ENCODE peak calls at places on chromosomes 5 and 9, in ten cellular contexts. Y is tibial nerve, I is left lung, D is breast epithelium, B is stomach, M is kidney epithelial cell, V is RWPE1, O is WERI-Rb-1, R is IMR-90, X is cardiac fibroblast. N is an unnamed sample.
A peak's percentile ranks its signal among the peaks of the same experiment; 100 is the strongest.

GRCh38 chr9:104209387-104209786 is 115.3 kb downstream of the SMC2 start:
- DNase-seq in O (no peak), V (no peak), I (no peak), M (no peak), Y (no peak), X (no peak), B (no peak), R (no peak), D (no peak), N (no peak)

GRCh38 chr5:53790026-53790425 is 229.6 kb downstream of the NDUFS4 start:
- DNase-seq in X (no peak), R (no peak), V (no peak), I (no peak), Y (no peak), D (no peak), O (no peak), B (no peak), M (no peak), N (no peak)

GRCh38 chr9:125932012-125932411 is 184.8 kb downstream of the PBX3 start:
- DNase-seq in Y (no peak), I (peak; percentile 46), D (peak; percentile 53), R (peak; percentile 99), O (no peak), X (peak; percentile 96), M (peak; percentile 73), B (no peak), V (peak; percentile 99), N (peak; percentile 97)

GRCh38 chr9:125399165-125399564 is 137.5 kb downstream of the GAPVD1 start:
- DNase-seq in V (peak; percentile 57), D (no peak), Y (no peak), O (no peak), M (no peak), I (no peak), R (no peak), B (no peak), X (no peak), N (no peak)

GRCh38 chr5:135399838-135400542 is 959 bp upstream of the MACROH2A1 start:
- DNase-seq in I (no peak), M (no peak), X (no peak), V (no peak), B (no peak), O (no peak), D (no peak), R (no peak), Y (no peak), N (no peak)

GRCh38 chr5:141245250-141245717 is at the start of gene PCDHB15:
- DNase-seq in X (peak; percentile 4), M (no peak), I (no peak), Y (no peak), B (no peak), V (no peak), D (no peak), R (no peak), O (no peak), N (no peak)

GRCh38 chr9:112858625-112859147 is 32.0 kb downstream of the SLC46A2 start:
- DNase-seq in Y (no peak), I (peak; percentile 51), X (peak; percentile 16), V (no peak), O (no peak), M (no peak), B (no peak), R (peak; percentile 16), D (no peak), N (no peak)

GRCh38 chr5:100902406-100903035 is 561 bp downstream of the ST8SIA4 start:
- DNase-seq in Y (no peak), D (no peak), R (no peak), B (no peak), I (peak; percentile 31), X (peak; percentile 3), V (no peak), M (no peak), O (no peak), N (no peak)

GRCh38 chr5:157772077-157772613 is 28.6 kb downstream of the LSM11 start:
- DNase-seq in B (no peak), V (no peak), D (no peak), O (no peak), X (no peak), M (no peak), R (no peak), I (no peak), Y (no peak), N (no peak)

GRCh38 chr5:96881511-96882115 is 5.3 kb downstream of the ERAP2 start:
- DNase-seq in B (no peak), Y (no peak), I (no peak), X (peak; percentile 79), V (peak; percentile 62), M (peak; percentile 72), R (peak; percentile 89), D (no peak), O (no peak), N (peak; percentile 55)

GRCh38 chr9:86639899-86640379 is 285.7 kb upstream of the TUT7 start:
- DNase-seq in D (no peak), B (peak; percentile 34), M (no peak), X (no peak), I (no peak), O (no peak), V (no peak), Y (no peak), R (no peak), N (no peak)
- TF ChIP-seq CTCF in D (no peak), B (no peak), M (no peak), X (peak; percentile 19), I (no peak), O (no peak), V (no peak), Y (no peak), R (no peak), N (peak; percentile 29)

GRCh38 chr9:77257275-77257674 is 79.9 kb downstream of the VPS13A start:
- DNase-seq in I (no peak), X (no peak), B (no peak), V (no peak), O (no peak), R (no peak), M (no peak), D (no peak), Y (no peak), N (no peak)

GRCh38 chr9:77261605-77262004 is 84.3 kb downstream of the VPS13A start:
- DNase-seq in D (no peak), B (no peak), I (no peak), M (no peak), V (no peak), X (no peak), Y (no peak), O (no peak), R (no peak), N (no peak)
- TF ChIP-seq CTCF in D (no peak), B (no peak), I (no peak), M (no peak), V (no peak), X (no peak), Y (no peak), O (no peak), R (no peak), N (no peak)

DNA sequence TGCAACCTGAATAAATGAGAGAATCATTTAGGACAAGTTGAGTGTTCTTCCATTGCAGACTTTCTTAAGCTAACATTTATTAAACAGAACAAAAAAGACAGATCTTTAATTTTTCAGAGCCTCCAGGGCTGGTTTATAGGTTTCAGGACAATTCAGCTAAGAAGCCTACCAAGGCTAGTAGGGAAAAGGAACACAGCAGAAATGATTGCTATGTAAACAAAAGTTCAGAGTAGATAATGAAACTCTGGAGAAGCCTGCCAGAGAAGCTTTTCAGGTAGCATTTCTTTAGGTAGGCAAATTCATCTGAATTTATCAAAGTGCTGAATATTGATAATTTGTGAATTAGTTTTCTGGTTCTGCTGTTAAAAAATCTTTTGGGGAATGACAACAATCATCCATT is 264.2 kb downstream of the DEPDC1B start:
- DNase-seq in O (no peak), B (no peak), Y (no peak), M (no peak), R (no peak), I (no peak), X (no peak), D (no peak), V (no peak), N (no peak)
- TF ChIP-seq CTCF in O (no peak), B (no peak), Y (no peak), M (no peak), R (no peak), I (no peak), X (no peak), D (no peak), V (no peak), N (no peak)

GRCh38 chr5:59007460-59008063 is 424.7 kb downstream of the RAB3C start:
- DNase-seq in B (no peak), X (peak; percentile 63), M (no peak), I (no peak), Y (no peak), D (no peak), V (peak; percentile 46), R (peak; percentile 39), O (no peak), N (no peak)
- TF ChIP-seq CTCF in B (no peak), X (peak; percentile 35), M (peak; percentile 24), I (no peak), Y (peak; percentile 57), D (no peak), V (peak; percentile 69), R (peak; percentile 48), O (peak; percentile 2), N (peak; percentile 71)